ENCODE peak calls at places on chromosome 4, in six cellular contexts. V is H1, T is GM12878, Q is K562, I is HepG2, D is SK-N-SH. J is an unnamed sample.

GRCh38 chr4:148311493-148311892 is 130.7 kb downstream of the NR3C2 start:
- DNase-seq in V (no peak), T (no peak), Q (no peak), I (no peak), D (no peak), J (no peak)

GRCh38 chr4:132642196-132642817 is 506.8 kb upstream of the PCDH10 start:
- DNase-seq in V (peak; percentile 34), T (peak; percentile 3), Q (peak; percentile 21), I (peak; percentile 20), D (peak; percentile 46), J (peak; percentile 1)

GRCh38 chr4:179867300-179867878 is 2375.8 kb upstream of the TENM3 start:
- DNase-seq in V (peak; percentile 79), T (peak; percentile 16), Q (peak; percentile 15), I (peak; percentile 66), D (peak; percentile 56), J (peak; percentile 71)

GRCh38 chr4:76809594-76810305 is 88.2 kb downstream of the SOWAHB start:
- DNase-seq in V (no peak), T (no peak), Q (peak; percentile 1), I (peak; percentile 70), D (no peak), J (no peak)

GRCh38 chr4:23245196-23245595 is 552.5 kb downstream of the GBA3 start:
- DNase-seq in V (no peak), T (no peak), Q (no peak), I (no peak), D (no peak), J (no peak)

GRCh38 chr4:88937081-88937480 is 119.9 kb downstream of the FAM13A start:
- DNase-seq in V (no peak), T (no peak), Q (no peak), I (no peak), D (no peak), J (no peak)

GRCh38 chr4:10031663-10032590 is 10.6 kb upstream of the SLC2A9 start:
- DNase-seq in V (no peak), T (no peak), Q (no peak), I (no peak), D (no peak), J (no peak)

GRCh38 chr4:99720206-99720605 is 62.6 kb upstream of the C4orf54 start:
- DNase-seq in V (no peak), T (no peak), Q (no peak), I (no peak), D (no peak), J (no peak)

GRCh38 chr4:85607624-85608023 is 132.7 kb downstream of the ARHGAP24 start:
- DNase-seq in V (no peak), T (peak; percentile 54), Q (no peak), I (no peak), D (no peak), J (no peak)

GRCh38 chr4:8596891-8597290 is 4.3 kb downstream of the CPZ start:
- DNase-seq in V (no peak), T (no peak), Q (no peak), I (no peak), D (no peak), J (no peak)

GRCh38 chr4:28557755-28558154 is 1697.1 kb downstream of the STIM2 start:
- DNase-seq in V (no peak), T (no peak), Q (no peak), I (no peak), D (no peak), J (no peak)

GRCh38 chr4:140312101-140312500 is 61.3 kb upstream of the SCOC start:
- DNase-seq in V (no peak), T (no peak), Q (no peak), I (no peak), D (no peak), J (no peak)

GRCh38 chr4:3290476-3290875 is 2.3 kb upstream of the RGS12 start:
- DNase-seq in V (no peak), T (no peak), Q (no peak), I (no peak), D (no peak), J (no peak)

GRCh38 chr4:10461091-10461849 is 4.0 kb upstream of the ZNF518B start:
- DNase-seq in V (no peak), T (peak; percentile 31), Q (peak; percentile 83), I (no peak), D (peak; percentile 92), J (peak; percentile 49)

GRCh38 chr4:1378559-1379231 is 27.5 kb downstream of the NKX1-1 start:
- DNase-seq in V (no peak), T (no peak), Q (no peak), I (no peak), D (no peak), J (no peak)

GRCh38 chr4:10567766-10568165 is 110.5 kb upstream of the ZNF518B start:
- DNase-seq in V (no peak), T (no peak), Q (no peak), I (no peak), D (no peak), J (no peak)

GRCh38 chr4:151260526-151260925 is 16.4 kb upstream of the PRSS48 start:
- DNase-seq in V (no peak), T (no peak), Q (no peak), I (no peak), D (no peak), J (no peak)

GRCh38 chr4:107893171-107894137 is 37.9 kb upstream of the CYP2U1 start:
- DNase-seq in V (no peak), T (no peak), Q (no peak), I (no peak), D (no peak), J (no peak)

GRCh38 chr4:94892051-94892450 is 134.3 kb downstream of the BMPR1B start:
- DNase-seq in V (no peak), T (no peak), Q (no peak), I (no peak), D (no peak), J (no peak)

GRCh38 chr4:139794158-139794954 is 128.7 kb downstream of the MGST2 start:
- DNase-seq in V (no peak), T (no peak), Q (no peak), I (no peak), D (peak; percentile 45), J (no peak)

GRCh38 chr4:104205116-104205515 is 289.6 kb downstream of the CXXC4 start:
- DNase-seq in V (no peak), T (no peak), Q (no peak), I (no peak), D (no peak), J (no peak)

GRCh38 chr4:183182873-183183725 is 84.0 kb downstream of the WWC2 start:
- DNase-seq in V (peak; percentile 89), T (no peak), Q (no peak), I (peak; percentile 86), D (no peak), J (peak; percentile 1)

GRCh38 chr4:73021634-73022033 is 47.9 kb downstream of the COX18 start:
- DNase-seq in V (no peak), T (no peak), Q (no peak), I (peak; percentile 24), D (peak; percentile 46), J (no peak)

GRCh38 chr4:26858035-26858918 is 2.4 kb upstream of the STIM2 start:
- DNase-seq in V (no peak), T (no peak), Q (no peak), I (no peak), D (peak; percentile 10), J (no peak)

GRCh38 chr4:26856906-26857277 is 3.7 kb upstream of the STIM2 start:
- DNase-seq in V (no peak), T (no peak), Q (no peak), I (no peak), D (no peak), J (no peak)

GRCh38 chr4:26859762-26860156 is 882 bp upstream of the STIM2 start:
- DNase-seq in V (no peak), T (no peak), Q (no peak), I (no peak), D (no peak), J (no peak)

GRCh38 chr4:26858947-26859401 is 1.7 kb upstream of the STIM2 start:
- DNase-seq in V (no peak), T (no peak), Q (no peak), I (no peak), D (no peak), J (no peak)

GRCh38 chr4:26857278-26858034 is 3.2 kb upstream of the STIM2 start:
- DNase-seq in V (peak; percentile 36), T (peak; percentile 53), Q (peak; percentile 91), I (peak; percentile 58), D (peak; percentile 92), J (peak; percentile 77)
- TF ChIP-seq CTCF in V (no peak), T (no peak), Q (no peak), I (peak; percentile 41), D (no peak), J (no peak)

DNA sequence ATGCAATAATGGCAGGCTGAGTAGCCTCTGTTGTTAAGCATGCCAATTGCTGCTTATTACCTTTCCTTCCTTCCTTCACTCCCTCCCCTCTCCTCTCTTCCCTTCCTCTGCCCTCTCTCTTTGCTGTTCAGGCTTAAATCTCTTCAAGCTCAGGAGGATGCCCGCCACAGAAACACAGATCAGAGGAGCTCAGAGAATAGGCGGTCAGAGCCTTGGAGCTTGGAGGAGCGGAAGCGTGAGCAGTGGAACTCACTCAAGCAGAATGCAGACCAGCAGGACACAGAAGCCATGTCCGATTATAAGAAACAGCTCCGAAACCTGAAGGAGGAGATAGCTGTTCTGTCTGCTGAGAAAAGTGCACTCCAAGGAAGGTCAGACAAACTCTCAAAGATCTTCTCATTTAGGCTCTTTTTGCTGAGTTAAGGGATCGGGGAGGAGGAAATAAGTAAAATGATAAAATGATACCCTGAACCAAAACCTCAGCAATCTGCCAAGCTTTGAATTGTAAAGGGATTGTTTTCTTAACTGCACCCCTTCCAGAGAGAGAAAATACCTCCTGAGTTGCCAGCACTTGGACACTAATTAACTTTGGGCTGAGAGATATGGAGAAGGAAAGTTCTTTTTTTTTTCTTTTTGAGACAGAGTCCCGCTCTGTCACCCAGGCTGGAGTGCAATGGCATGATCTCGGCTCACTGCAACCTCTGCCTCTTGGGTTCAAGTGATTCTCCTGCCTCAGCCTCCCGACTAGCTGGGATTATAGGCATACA is 20.9 kb downstream of the SPATA18 start:
- DNase-seq in V (no peak), T (no peak), Q (no peak), I (no peak), D (no peak), J (no peak)
- TF ChIP-seq GABPA in V (no peak), T (no peak), Q (no peak), I (no peak), D (no peak), J (no peak)

DNA sequence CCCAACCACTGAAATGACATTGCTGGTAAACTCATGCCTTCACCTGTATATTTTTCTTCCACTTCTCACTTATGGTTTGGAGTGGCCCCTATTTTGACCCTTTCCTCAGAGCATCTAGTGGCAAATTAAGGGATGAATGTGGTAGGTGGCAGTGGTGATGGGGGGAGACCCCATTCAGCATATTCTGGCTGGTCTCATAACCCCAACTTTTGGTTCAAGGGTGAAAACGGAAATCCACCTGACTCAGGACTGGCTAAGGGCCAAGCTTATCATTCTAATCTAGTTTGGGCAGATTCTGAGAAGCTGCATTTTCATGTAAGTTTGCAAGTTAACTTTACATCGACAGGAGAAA is 47.0 kb upstream of the NSUN7 start:
- DNase-seq in V (no peak), T (no peak), Q (no peak), I (no peak), D (no peak), J (no peak)
- H3K27me3 ChIP-seq in V (no peaks in the 10 kb centered on the region), T (no peaks in the 10 kb centered on the region), Q (peaks cover 4% of the 10 kb centered on the region), I (no peaks in the 10 kb centered on the region), D (no peaks in the 10 kb centered on the region), J (no peaks in the 10 kb centered on the region)

GRCh38 chr4:32119907-32120306 is 1399.7 kb downstream of the PCDH7 start:
- DNase-seq in V (no peak), T (no peak), Q (no peak), I (no peak), D (no peak), J (no peak)

GRCh38 chr4:32112891-32113290 is 1392.7 kb downstream of the PCDH7 start:
- DNase-seq in V (no peak), T (no peak), Q (no peak), I (no peak), D (no peak), J (no peak)

GRCh38 chr4:32117696-32118095 is 1397.5 kb downstream of the PCDH7 start:
- DNase-seq in V (no peak), T (no peak), Q (no peak), I (no peak), D (no peak), J (no peak)
- TF ChIP-seq CTCF in V (no peak), T (no peak), Q (no peak), I (no peak), D (no peak), J (no peak)